ENCODE peak calls at places on chromosomes 11 and 22, in nine cellular contexts. F, H, U, V, K, J, O, A and P are unnamed samples.

GRCh38 chr22:27475548-27475897 is 326.0 kb downstream of the MN1 start:
- DNase-seq in O (no peak), J (no peak), U (no peak), V (no peak), H (no peak), F (no peak), K (no peak), A (no peak), P (no peak)

GRCh38 chr11:76830639-76831312 is 29.9 kb upstream of the ACER3 start:
- DNase-seq in V (no peak), A (no peak), H (no peak), U (no peak), O (no peak), J (no peak), K (no peak), F (peak), P (no peak)

GRCh38 chr22:39598017-39598965 is 27.7 kb downstream of the CACNA1I start:
- DNase-seq in A (peak), H (peak), O (peak), V (peak), K (no peak), J (peak), F (peak), U (no peak), P (no peak)

GRCh38 chr11:130314184-130314748 is 451 bp downstream of the ZBTB44 start:
- DNase-seq in A (peak), F (peak), J (peak), O (peak), V (peak), H (peak), U (peak), K (peak), P (peak)

GRCh38 chr11:125165664-125166346 is 1.3 kb downstream of the PKNOX2 start:
- DNase-seq in A (no peak), O (no peak), U (no peak), K (peak), H (no peak), J (peak), V (no peak), F (peak), P (no peak)

GRCh38 chr11:64592656-64593055 is 1.6 kb downstream of the SLC22A12 start:
- DNase-seq in K (no peak), U (no peak), F (no peak), V (no peak), O (no peak), A (no peak), H (no peak), J (no peak), P (no peak)

GRCh38 chr11:118342503-118343161 is at the start of gene CD3D:
- DNase-seq in H (no peak), A (no peak), F (no peak), J (no peak), U (no peak), O (no peak), V (peak), K (no peak), P (no peak)

GRCh38 chr11:31643831-31644230 is 134.3 kb downstream of the ELP4 start:
- DNase-seq in U (no peak), H (no peak), K (no peak), F (peak), V (no peak), O (no peak), A (no peak), J (no peak), P (no peak)

GRCh38 chr22:44362249-44363040 is 49.7 kb upstream of the SHISAL1 start:
- DNase-seq in O (no peak), J (no peak), H (no peak), V (no peak), U (no peak), K (no peak), F (no peak), A (peak), P (no peak)

GRCh38 chr11:126640186-126640585 is 284.7 kb downstream of the ST3GAL4 start:
- DNase-seq in J (no peak), K (no peak), F (no peak), U (no peak), H (no peak), O (no peak), A (no peak), V (no peak), P (no peak)

GRCh38 chr22:24421428-24421931 is 5.9 kb upstream of the ADORA2A start:
- DNase-seq in F (no peak), V (peak), A (no peak), O (no peak), J (peak), U (no peak), K (no peak), H (no peak), P (no peak)

GRCh38 chr11:76217653-76218160 is 11.4 kb upstream of the WNT11 start:
- DNase-seq in K (no peak), A (no peak), J (no peak), F (no peak), H (no peak), V (no peak), O (no peak), U (no peak), P (no peak)

GRCh38 chr11:85844439-85845051 is 10.6 kb upstream of the CCDC83 start:
- DNase-seq in A (no peak), F (no peak), U (no peak), J (no peak), H (no peak), O (no peak), K (no peak), V (no peak), P (no peak)

GRCh38 chr11:8070417-8071101 is 10.5 kb upstream of the TUB start:
- DNase-seq in K (no peak), F (peak), O (no peak), J (peak), A (no peak), U (no peak), V (no peak), H (no peak), P (no peak)

GRCh38 chr11:122199661-122200060 is 83.6 kb upstream of the BLID start:
- DNase-seq in H (no peak), J (no peak), U (no peak), A (no peak), O (no peak), V (no peak), K (no peak), F (peak), P (no peak)

GRCh38 chr22:20205464-20205963 is 54.7 kb upstream of the CCDC188 start:
- DNase-seq in K (no peak), J (no peak), U (no peak), H (no peak), O (no peak), V (no peak), F (no peak), A (no peak), P (no peak)

GRCh38 chr11:18347471-18348125 is 25.2 kb downstream of the GTF2H1 start:
- DNase-seq in K (no peak), V (no peak), J (no peak), O (no peak), A (no peak), H (no peak), U (no peak), F (no peak), P (no peak)

GRCh38 chr11:34197256-34197655 is 91.8 kb downstream of the NAT10 start:
- DNase-seq in K (no peak), O (no peak), H (no peak), V (no peak), A (no peak), F (no peak), U (no peak), J (no peak), P (no peak)